ENCODE peak calls at places on chromosomes 6 and 20, in five cellular contexts. U is GM23338, V is A549, J is mammary epithelial cell, Z is IMR-90. M is an unnamed sample.

GRCh38 chr6:8064638-8065518 is 689 bp upstream of the BLOC1S5 start:
- DNase-seq in U (peak), J (no peak), Z (no peak), V (no peak), M (no peak)

GRCh38 chr20:1185781-1186334 is 1.1 kb upstream of the TMEM74B start:
- DNase-seq in J (peak), U (peak), Z (peak), V (peak), M (peak)

GRCh38 chr6:33314943-33315752 is 1.3 kb upstream of the TAPBP start:
- DNase-seq in Z (no peak), U (peak), J (peak), V (peak), M (peak)

GRCh38 chr6:20362623-20363022 is 39.1 kb upstream of the E2F3 start:
- DNase-seq in J (no peak), V (no peak), U (no peak), Z (no peak), M (no peak)

GRCh38 chr6:41894366-41895299 is 542 bp downstream of the USP49 start:
- DNase-seq in V (no peak), J (peak), Z (no peak), U (peak), M (no peak)

GRCh38 chr6:170139531-170139930 is 151.3 kb downstream of the DLL1 start:
- DNase-seq in J (no peak), U (no peak), Z (no peak), V (no peak), M (no peak)

GRCh38 chr6:1600764-1601615 is 8.7 kb upstream of the FOXC1 start:
- DNase-seq in J (no peak), Z (no peak), V (no peak), U (no peak), M (no peak)

GRCh38 chr20:33674294-33675126 is at the start of gene NECAB3:
- DNase-seq in Z (peak), V (peak), J (peak), U (peak), M (peak)

GRCh38 chr6:135637701-135638100 is 140.2 kb upstream of the AHI1 start:
- DNase-seq in J (no peak), U (no peak), Z (peak), V (no peak), M (no peak)

GRCh38 chr6:53910834-53911233 is 116.0 kb downstream of the LRRC1 start:
- DNase-seq in V (no peak), J (no peak), U (no peak), Z (no peak), M (no peak)

GRCh38 chr20:43043887-43044286 is 145.8 kb downstream of the PTPRT start:
- DNase-seq in U (no peak), J (no peak), V (no peak), Z (no peak), M (no peak)

GRCh38 chr6:56668158-56668557 is 25.5 kb upstream of the DST start:
- DNase-seq in V (no peak), J (peak), U (no peak), Z (no peak), M (no peak)

GRCh38 chr6:69820018-69820417 is 23.2 kb upstream of the LMBRD1 start:
- DNase-seq in J (no peak), U (no peak), V (no peak), Z (no peak), M (no peak)

GRCh38 chr6:90413867-90414266 is 117.2 kb upstream of the BACH2 start:
- DNase-seq in V (no peak), U (peak), J (no peak), Z (peak), M (peak)

GRCh38 chr6:27901801-27902200 is 10.4 kb downstream of the OR2B2 start:
- DNase-seq in Z (no peak), J (no peak), V (no peak), U (peak), M (no peak)

GRCh38 chr20:3250091-3250504 is 11.1 kb upstream of the SLC4A11 start:
- DNase-seq in J (no peak), Z (no peak), V (peak), U (peak), M (peak)

GRCh38 chr20:53660947-53661381 is 67.3 kb upstream of the ZNF217 start:
- DNase-seq in V (no peak), J (no peak), U (peak), Z (peak), M (peak)

GRCh38 chr6:114151070-114151685 is 180.2 kb upstream of the HDAC2 start:
- DNase-seq in J (no peak), V (no peak), Z (no peak), U (no peak), M (no peak)

GRCh38 chr20:44496976-44497375 is 21.3 kb downstream of the TTPAL start:
- DNase-seq in U (no peak), J (peak), V (peak), Z (peak), M (no peak)

GRCh38 chr6:157908369-157909281 is 73.0 kb upstream of the SYNJ2 start:
- DNase-seq in V (no peak), U (no peak), J (no peak), Z (no peak), M (no peak)

GRCh38 chr6:149897015-149897697 is 757 bp downstream of the RAET1E start:
- DNase-seq in U (no peak), J (peak), Z (peak), V (peak), M (no peak)

GRCh38 chr20:37651932-37652331 is 41.9 kb upstream of the CTNNBL1 start:
- DNase-seq in U (peak), V (peak), J (peak), Z (no peak), M (peak)

GRCh38 chr6:71420693-71421328 is 132.2 kb downstream of the OGFRL1 start:
- DNase-seq in U (peak), J (peak), V (peak), Z (peak), M (peak)

DNA sequence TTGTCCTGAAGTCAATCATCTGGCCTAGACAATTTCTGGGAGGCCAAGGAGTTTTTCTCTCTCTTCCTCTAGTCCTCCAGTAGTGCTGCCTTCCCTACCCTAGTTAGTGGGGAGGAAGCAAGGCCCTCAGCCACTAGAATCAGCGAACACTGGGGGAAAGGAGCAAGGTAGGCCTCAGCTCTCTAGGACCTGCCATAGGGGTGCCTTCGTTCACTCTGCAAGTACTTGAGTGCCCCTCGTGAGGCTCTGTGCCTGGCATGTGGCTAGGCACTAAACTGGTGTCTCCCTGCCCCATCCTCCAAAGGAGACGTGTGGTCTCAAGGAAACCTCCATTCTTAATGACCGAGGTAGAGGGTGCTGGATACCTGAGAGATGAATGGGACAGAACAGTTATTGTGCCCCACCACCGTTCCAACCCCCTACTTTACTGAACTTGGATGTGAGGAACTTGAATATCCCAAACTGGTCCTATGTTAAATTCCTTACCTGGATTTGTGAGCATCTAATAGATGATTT is 1.1 kb downstream of the DEF6 start:
- DNase-seq in Z (no peak), J (no peak), V (no peak), U (no peak), M (no peak)
- H3K4me3 ChIP-seq in Z (no peak), J (peak), V (no peak), U (peak), M (no peak)

DNA sequence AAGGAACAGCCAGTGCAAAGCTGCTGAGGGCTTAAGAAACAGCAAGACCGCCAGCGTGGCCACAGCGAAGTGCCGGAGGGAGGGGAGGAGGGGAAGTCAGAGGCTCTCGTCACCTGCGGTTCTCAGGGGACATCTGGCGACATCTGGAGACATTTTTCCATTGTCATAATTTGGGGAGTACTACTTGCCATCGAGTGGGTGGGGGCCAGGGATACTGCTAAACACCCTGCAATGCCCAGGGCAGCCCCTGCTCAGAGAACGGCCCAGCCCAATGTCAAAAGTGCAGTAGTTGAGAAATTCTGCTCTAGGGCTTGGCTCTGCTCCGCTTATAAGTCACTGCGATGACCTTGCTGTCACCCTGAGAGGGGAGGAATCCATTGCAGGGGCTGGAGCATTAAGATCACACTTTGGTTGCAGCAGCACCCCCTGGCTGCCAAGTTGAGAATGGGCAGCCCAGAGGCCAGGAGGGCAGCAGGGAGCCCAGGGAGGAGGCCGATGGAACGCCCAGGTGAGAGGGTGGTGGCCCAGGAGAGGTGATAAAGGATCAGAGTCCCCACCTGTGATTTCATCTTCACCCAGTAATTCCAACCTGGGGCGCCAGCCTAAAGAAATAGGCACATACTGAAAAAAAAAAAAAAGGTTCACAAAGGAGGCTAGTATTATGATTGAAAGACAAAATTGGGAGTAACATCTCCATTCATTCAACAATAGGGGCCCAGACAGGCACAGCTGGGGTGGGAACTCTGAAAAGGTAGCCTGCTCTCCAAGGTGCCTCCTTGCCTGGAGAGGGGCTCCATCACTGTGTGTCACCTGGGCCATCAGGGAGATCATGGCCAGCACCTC is 218.2 kb downstream of the BMP7 start:
- DNase-seq in J (peak), U (peak), Z (no peak), V (peak), M (peak)
- H3K4me3 ChIP-seq in J (no peak), U (no peak), Z (no peak), V (peak), M (no peak)

GRCh38 chr20:57317316-57317788 is 12.3 kb upstream of the SPO11 start:
- DNase-seq in U (no peak), V (no peak), Z (no peak), J (no peak), M (no peak)
- H3K4me3 ChIP-seq in U (no peak), V (no peak), Z (no peak), J (no peak), M (no peak)

GRCh38 chr20:50799176-50799889 is 4.5 kb downstream of the BCAS4 start:
- DNase-seq in V (no peak), Z (no peak), U (no peak), J (no peak), M (peak)
- H3K4me3 ChIP-seq in V (no peak), Z (no peak), U (no peak), J (no peak), M (no peak)

GRCh38 chr6:29975561-29975907 is 33.2 kb downstream of the HLA-A start:
- DNase-seq in V (no peak), Z (no peak), U (no peak), J (no peak), M (no peak)

GRCh38 chr6:29974901-29975560 is 32.7 kb downstream of the HLA-A start:
- DNase-seq in V (no peak), U (peak), Z (no peak), J (no peak), M (peak)

GRCh38 chr6:29977425-29977727 is 35.0 kb downstream of the HLA-A start:
- DNase-seq in U (no peak), Z (no peak), J (no peak), V (no peak), M (no peak)

GRCh38 chr6:29976588-29977424 is 34.5 kb downstream of the HLA-A start:
- DNase-seq in Z (peak), U (peak), J (peak), V (peak), M (peak)

DNA sequence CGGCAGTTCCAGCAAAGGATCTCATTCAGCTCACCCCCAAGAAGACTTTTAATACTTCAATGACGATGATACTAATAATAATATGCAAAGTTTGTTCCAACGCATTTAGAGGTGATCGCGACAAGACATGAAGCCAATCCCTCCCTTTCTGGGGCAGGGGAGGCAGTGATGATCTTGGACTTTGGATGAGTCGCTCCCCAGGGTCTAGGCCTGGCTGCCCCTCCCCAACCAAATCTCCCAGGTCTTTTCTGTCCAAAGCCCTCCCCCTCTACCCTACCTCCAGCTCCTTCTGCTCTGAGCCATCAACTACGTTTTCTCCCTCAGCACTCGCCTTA is 33.9 kb downstream of the HLA-A start:
- DNase-seq in U (no peak), V (no peak), Z (no peak), J (no peak), M (no peak)
- H3K4me3 ChIP-seq in U (peak), V (peak), Z (peak), J (peak), M (peak)

GRCh38 chr6:115540077-115540869 is 520.4 kb downstream of the FRK start:
- DNase-seq in J (no peak), Z (no peak), U (no peak), V (no peak), M (no peak)

GRCh38 chr6:115545410-115545986 is 515.2 kb downstream of the FRK start:
- DNase-seq in Z (no peak), V (peak), U (peak), J (no peak), M (peak)

GRCh38 chr6:115539531-115539930 is 521.2 kb downstream of the FRK start:
- DNase-seq in Z (no peak), J (no peak), U (no peak), V (no peak), M (no peak)

GRCh38 chr6:115544765-115545409 is 515.8 kb downstream of the FRK start:
- DNase-seq in V (no peak), Z (no peak), U (no peak), J (no peak), M (no peak)
- H3K4me3 ChIP-seq in V (no peak), Z (no peak), U (no peak), J (no peak), M (no peak)